ENCODE peak calls at places on chromosome 6, in ten cellular contexts. H is kidney epithelial cell, W is nephron progenitor cell, J is endothelial cell of umbilical vein, K is A549, D is PC-9, I is fibroblast of pulmonary artery, R is fibroblast of the aortic adventitia, P is GM06990, S is epithelial cell of proximal tubule. T is an unnamed sample.

GRCh38 chr6:161232001-161232400 is 41.9 kb downstream of the AGPAT4 start:
- DNase-seq in R (no peak), J (no peak), S (peak), H (no peak), D (no peak), P (no peak), I (no peak), K (no peak), W (no peak), T (no peak)

GRCh38 chr6:117404548-117404947 is 21.2 kb downstream of the ROS1 start:
- DNase-seq in I (no peak), J (no peak), R (no peak), D (no peak), K (no peak), W (no peak), H (no peak), P (no peak), S (no peak), T (no peak)

GRCh38 chr6:31966506-31966905 is 5.4 kb downstream of the DXO start:
- DNase-seq in S (no peak), J (no peak), K (no peak), H (no peak), D (no peak), R (no peak), P (no peak), I (no peak), W (no peak), T (no peak)

GRCh38 chr6:161169060-161169459 is 104.8 kb downstream of the AGPAT4 start:
- DNase-seq in W (no peak), K (no peak), J (no peak), R (no peak), S (no peak), D (no peak), P (no peak), H (no peak), I (no peak), T (no peak)

GRCh38 chr6:132054525-132054924 is 103.4 kb upstream of the CCN2 start:
- DNase-seq in J (no peak), R (peak), D (no peak), S (no peak), I (no peak), P (no peak), W (no peak), H (no peak), K (no peak), T (no peak)

GRCh38 chr6:31574106-31575061 is 981 bp upstream of the TNF start:
- DNase-seq in I (no peak), R (no peak), K (no peak), P (no peak), D (no peak), S (no peak), W (no peak), J (no peak), H (no peak), T (peak)

GRCh38 chr6:147554281-147554680 is 45.8 kb downstream of the SAMD5 start:
- DNase-seq in S (no peak), H (no peak), J (no peak), P (no peak), K (no peak), R (no peak), I (no peak), D (no peak), W (no peak), T (no peak)

GRCh38 chr6:1070085-1070521 is 241.8 kb upstream of the FOXQ1 start:
- DNase-seq in S (no peak), I (no peak), H (no peak), D (no peak), W (no peak), K (no peak), R (peak), P (no peak), J (no peak), T (no peak)

GRCh38 chr6:108114861-108115597 is 40.5 kb upstream of the OSTM1 start:
- DNase-seq in S (no peak), W (peak), K (no peak), I (peak), H (no peak), D (peak), J (peak), R (peak), P (peak), T (no peak)

GRCh38 chr6:163836916-163837660 is 422.6 kb downstream of the QKI start:
- DNase-seq in S (no peak), P (no peak), W (no peak), D (no peak), I (no peak), R (no peak), J (no peak), H (no peak), K (no peak), T (no peak)

GRCh38 chr6:4380881-4381281 is 245.5 kb upstream of the ECI2 start:
- DNase-seq in S (no peak), K (no peak), H (no peak), I (peak), R (peak), D (no peak), W (no peak), P (no peak), J (peak), T (no peak)

GRCh38 chr6:106442351-106442750 is 81.8 kb downstream of the CRYBG1 start:
- DNase-seq in D (no peak), P (no peak), H (no peak), S (no peak), J (no peak), W (no peak), R (no peak), K (no peak), I (no peak), T (no peak)

GRCh38 chr6:11766589-11767450 is 11.8 kb downstream of the ADTRP start:
- DNase-seq in R (peak), P (no peak), K (peak), J (peak), S (peak), I (peak), D (peak), H (peak), W (no peak), T (no peak)

GRCh38 chr6:34248727-34249468 is at the start of gene SMIM29:
- DNase-seq in R (peak), K (peak), I (peak), S (no peak), D (peak), P (peak), H (no peak), J (peak), W (peak), T (peak)

DNA sequence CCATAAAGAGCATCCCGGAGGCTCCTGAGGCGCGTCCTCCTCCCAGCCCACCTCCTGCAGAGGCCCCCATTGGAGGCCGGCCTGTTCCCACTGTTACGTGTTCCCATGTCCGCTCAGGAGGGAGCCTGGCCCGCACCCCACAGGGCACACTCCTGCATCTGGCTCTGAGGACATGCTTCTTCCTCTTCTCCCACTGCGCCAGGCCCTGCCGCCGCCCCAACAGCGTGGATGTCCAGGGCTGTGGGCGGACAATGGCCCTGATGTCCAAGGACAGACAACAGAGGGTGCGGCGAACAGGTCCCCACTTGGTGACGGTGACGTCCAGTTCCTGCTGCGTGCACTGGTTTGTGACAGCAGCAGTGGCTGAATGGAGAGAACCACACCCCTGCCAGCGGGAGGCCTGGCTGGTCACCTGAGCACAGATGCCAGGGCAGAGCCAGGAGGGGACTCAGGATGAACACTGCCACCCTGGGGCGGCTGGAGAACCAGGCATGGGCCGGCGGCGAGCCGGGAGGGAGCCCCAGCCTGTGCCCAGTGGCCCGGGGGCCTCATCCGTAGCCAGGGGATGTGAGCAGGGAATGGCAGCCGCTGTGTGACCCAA is 26.6 kb downstream of the FRMD1 start:
- DNase-seq in H (no peak), S (no peak), R (no peak), D (peak), K (no peak), W (no peak), J (no peak), I (no peak), P (no peak), T (no peak)
- TF ChIP-seq CTCF in H (peak), S (no peak), R (no peak), D (peak), K (no peak), W (no peak), J (no peak), I (no peak), P (no peak), T (no peak)

GRCh38 chr6:134642819-134643218 is 307.1 kb downstream of the ALDH8A1 start:
- DNase-seq in D (no peak), K (no peak), P (no peak), R (no peak), W (no peak), J (no peak), I (no peak), H (no peak), S (no peak), T (no peak)
- TF ChIP-seq CTCF in D (no peak), K (no peak), P (no peak), R (no peak), W (no peak), J (no peak), I (no peak), H (no peak), S (no peak), T (no peak)

GRCh38 chr6:16498237-16498636 is 259.9 kb downstream of the GMPR start:
- DNase-seq in I (no peak), P (no peak), W (no peak), S (no peak), K (no peak), J (no peak), R (no peak), D (no peak), H (no peak), T (no peak)

GRCh38 chr6:16496982-16497823 is 258.8 kb downstream of the GMPR start:
- DNase-seq in S (no peak), J (no peak), D (no peak), I (peak), R (peak), W (no peak), H (no peak), K (no peak), P (no peak), T (no peak)

GRCh38 chr6:16493802-16494201 is 255.4 kb downstream of the GMPR start:
- DNase-seq in H (no peak), J (no peak), P (no peak), I (no peak), W (no peak), S (no peak), K (no peak), D (no peak), R (no peak), T (no peak)

GRCh38 chr6:16494781-16495180 is 256.4 kb downstream of the GMPR start:
- DNase-seq in D (no peak), S (no peak), P (peak), H (no peak), I (no peak), J (no peak), K (no peak), W (no peak), R (no peak), T (peak)

GRCh38 chr6:16496210-16496609 is 257.8 kb downstream of the GMPR start:
- DNase-seq in R (no peak), J (no peak), D (no peak), W (no peak), P (no peak), S (no peak), I (no peak), K (no peak), H (no peak), T (no peak)
- TF ChIP-seq CTCF in R (no peak), J (no peak), D (no peak), W (no peak), P (no peak), S (no peak), I (no peak), K (no peak), H (no peak), T (no peak)

GRCh38 chr6:47073125-47074110 is 31.3 kb upstream of the ADGRF1 start:
- DNase-seq in J (no peak), K (peak), S (no peak), H (no peak), D (no peak), R (no peak), I (no peak), W (no peak), P (no peak), T (no peak)
- TF ChIP-seq CTCF in J (peak), K (no peak), S (peak), H (peak), D (peak), R (peak), I (peak), W (no peak), P (peak), T (no peak)

GRCh38 chr6:104623052-104623690 is 236.5 kb downstream of the HACE1 start:
- DNase-seq in I (no peak), K (peak), W (peak), R (no peak), P (no peak), H (no peak), D (peak), S (no peak), J (no peak), T (no peak)
- TF ChIP-seq CTCF in I (peak), K (no peak), W (no peak), R (no peak), P (no peak), H (peak), D (no peak), S (no peak), J (no peak), T (no peak)

DNA sequence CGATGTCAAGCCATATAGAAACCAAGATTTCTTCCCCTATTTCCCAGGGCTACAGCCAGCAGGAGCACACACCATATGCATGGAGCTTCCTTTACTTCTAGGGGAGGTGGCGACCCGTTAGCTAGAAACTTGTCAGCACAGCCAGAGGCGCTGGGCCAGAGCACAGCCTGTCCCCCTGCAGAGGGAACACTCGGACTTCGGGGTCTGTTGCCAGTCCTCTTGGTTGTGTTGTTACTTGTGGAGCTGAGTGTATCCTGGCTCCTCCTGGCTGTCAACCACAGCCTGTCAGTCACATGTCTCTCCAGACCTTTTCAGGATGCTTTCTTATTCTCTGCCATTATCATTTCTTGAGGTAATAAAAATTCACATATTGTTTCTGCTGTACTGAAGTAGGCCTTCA is 57.6 kb upstream of the TRAF3IP2 start:
- DNase-seq in J (no peak), P (no peak), H (no peak), D (no peak), I (no peak), K (no peak), W (no peak), S (no peak), R (no peak), T (no peak)
- TF ChIP-seq CTCF in J (no peak), P (no peak), H (no peak), D (no peak), I (no peak), K (no peak), W (no peak), S (no peak), R (no peak), T (no peak)